ENCODE peak calls at places on chromosome 21, in eight cellular contexts. One of them, this sample, is unnamed.

GRCh38 chr21:17911628-17912027 is 92.5 kb upstream of the C21orf91 start:
- DNase-seq in cardiac muscle cell: no peak
- DNase-seq in heart left ventricle: no peak
- DNase-seq in CD8-positive, alpha-beta memory T cell: no peak
- DNase-seq in upper lobe of right lung: no peak
- DNase-seq in A549: no peak
- DNase-seq in CD4-positive, alpha-beta memory T cell: no peak
- DNase-seq in fibroblast of lung: peak; percentile 70
- DNase-seq in this sample: no peak

GRCh38 chr21:42799516-42799915 is 79.8 kb downstream of the WDR4 start:
- DNase-seq in fibroblast of lung: no peak
- DNase-seq in A549: no peak
- DNase-seq in upper lobe of right lung: no peak
- DNase-seq in cardiac muscle cell: no peak
- DNase-seq in heart left ventricle: no peak
- DNase-seq in CD8-positive, alpha-beta memory T cell: no peak
- DNase-seq in CD4-positive, alpha-beta memory T cell: no peak
- DNase-seq in this sample: no peak

GRCh38 chr21:26849428-26850115 is 4.4 kb upstream of the ADAMTS1 start:
- DNase-seq in heart left ventricle: no peak
- DNase-seq in CD4-positive, alpha-beta memory T cell: no peak
- DNase-seq in upper lobe of right lung: no peak
- DNase-seq in A549: no peak
- DNase-seq in CD8-positive, alpha-beta memory T cell: no peak
- DNase-seq in cardiac muscle cell: peak; percentile 82
- DNase-seq in fibroblast of lung: peak; percentile 85
- DNase-seq in this sample: no peak

GRCh38 chr21:24023936-24024335 is 1583.3 kb downstream of the MRPL39 start:
- DNase-seq in upper lobe of right lung: no peak
- DNase-seq in CD8-positive, alpha-beta memory T cell: no peak
- DNase-seq in fibroblast of lung: no peak
- DNase-seq in cardiac muscle cell: no peak
- DNase-seq in A549: no peak
- DNase-seq in CD4-positive, alpha-beta memory T cell: no peak
- DNase-seq in heart left ventricle: no peak
- DNase-seq in this sample: no peak

GRCh38 chr21:37263827-37264226 is 3.3 kb downstream of the VPS26C start:
- DNase-seq in A549: no peak
- DNase-seq in CD4-positive, alpha-beta memory T cell: no peak
- DNase-seq in heart left ventricle: no peak
- DNase-seq in cardiac muscle cell: no peak
- DNase-seq in upper lobe of right lung: no peak
- DNase-seq in CD8-positive, alpha-beta memory T cell: no peak
- DNase-seq in fibroblast of lung: no peak
- DNase-seq in this sample: no peak

GRCh38 chr21:29379517-29380054 is 80.9 kb downstream of the BACH1 start:
- DNase-seq in CD8-positive, alpha-beta memory T cell: no peak
- DNase-seq in heart left ventricle: no peak
- DNase-seq in fibroblast of lung: no peak
- DNase-seq in upper lobe of right lung: peak; percentile 69
- DNase-seq in A549: no peak
- DNase-seq in cardiac muscle cell: no peak
- DNase-seq in CD4-positive, alpha-beta memory T cell: no peak
- DNase-seq in this sample: no peak

GRCh38 chr21:25107708-25108107 is 499.6 kb downstream of the MRPL39 start:
- DNase-seq in fibroblast of lung: peak; percentile 94
- DNase-seq in CD4-positive, alpha-beta memory T cell: no peak
- DNase-seq in heart left ventricle: no peak
- DNase-seq in upper lobe of right lung: no peak
- DNase-seq in A549: no peak
- DNase-seq in CD8-positive, alpha-beta memory T cell: no peak
- DNase-seq in cardiac muscle cell: peak; percentile 40
- DNase-seq in this sample: no peak

GRCh38 chr21:24369278-24369677 is 1238.0 kb downstream of the MRPL39 start:
- DNase-seq in A549: no peak
- DNase-seq in cardiac muscle cell: no peak
- DNase-seq in upper lobe of right lung: no peak
- DNase-seq in CD8-positive, alpha-beta memory T cell: no peak
- DNase-seq in fibroblast of lung: no peak
- DNase-seq in CD4-positive, alpha-beta memory T cell: no peak
- DNase-seq in heart left ventricle: no peak
- DNase-seq in this sample: no peak

GRCh38 chr21:36713746-36714145 is 14.8 kb downstream of the SIM2 start:
- DNase-seq in CD4-positive, alpha-beta memory T cell: no peak
- DNase-seq in upper lobe of right lung: no peak
- DNase-seq in A549: no peak
- DNase-seq in heart left ventricle: no peak
- DNase-seq in CD8-positive, alpha-beta memory T cell: no peak
- DNase-seq in fibroblast of lung: no peak
- DNase-seq in cardiac muscle cell: no peak
- DNase-seq in this sample: no peak

GRCh38 chr21:41879190-41879998 is at the start of gene PRDM15:
- DNase-seq in heart left ventricle: peak; percentile 90
- DNase-seq in upper lobe of right lung: peak; percentile 92
- DNase-seq in CD8-positive, alpha-beta memory T cell: peak; percentile 80
- DNase-seq in fibroblast of lung: peak; percentile 87
- DNase-seq in A549: peak; percentile 53
- DNase-seq in cardiac muscle cell: peak; percentile 90
- DNase-seq in CD4-positive, alpha-beta memory T cell: peak; percentile 75
- DNase-seq in this sample: no peak

GRCh38 chr21:29436143-29436542 is 137.4 kb downstream of the BACH1 start:
- DNase-seq in cardiac muscle cell: peak; percentile 86
- DNase-seq in A549: no peak
- DNase-seq in heart left ventricle: peak; percentile 36
- DNase-seq in fibroblast of lung: peak; percentile 59
- DNase-seq in upper lobe of right lung: no peak
- DNase-seq in CD4-positive, alpha-beta memory T cell: peak; percentile 59
- DNase-seq in CD8-positive, alpha-beta memory T cell: peak; percentile 47
- DNase-seq in this sample: no peak

GRCh38 chr21:38921511-38922215 is 115.9 kb downstream of the ETS2 start:
- DNase-seq in A549: no peak
- DNase-seq in heart left ventricle: no peak
- DNase-seq in cardiac muscle cell: no peak
- DNase-seq in CD4-positive, alpha-beta memory T cell: no peak
- DNase-seq in CD8-positive, alpha-beta memory T cell: no peak
- DNase-seq in fibroblast of lung: no peak
- DNase-seq in upper lobe of right lung: no peak
- DNase-seq in this sample: no peak

GRCh38 chr21:28215214-28215954 is 777.3 kb downstream of the LTN1 start:
- DNase-seq in CD8-positive, alpha-beta memory T cell: no peak
- DNase-seq in upper lobe of right lung: no peak
- DNase-seq in A549: no peak
- DNase-seq in CD4-positive, alpha-beta memory T cell: no peak
- DNase-seq in cardiac muscle cell: peak; percentile 89
- DNase-seq in heart left ventricle: peak; percentile 44
- DNase-seq in fibroblast of lung: peak; percentile 63
- DNase-seq in this sample: no peak

GRCh38 chr21:26041441-26042180 is 129.0 kb downstream of the APP start:
- DNase-seq in cardiac muscle cell: no peak
- DNase-seq in upper lobe of right lung: no peak
- DNase-seq in A549: no peak
- DNase-seq in CD4-positive, alpha-beta memory T cell: no peak
- DNase-seq in CD8-positive, alpha-beta memory T cell: no peak
- DNase-seq in heart left ventricle: no peak
- DNase-seq in fibroblast of lung: peak; percentile 58
- DNase-seq in this sample: no peak

GRCh38 chr21:42233067-42233981 is 14.4 kb downstream of the ABCG1 start:
- DNase-seq in upper lobe of right lung: peak; percentile 85
- DNase-seq in cardiac muscle cell: peak; percentile 81
- DNase-seq in CD4-positive, alpha-beta memory T cell: peak; percentile 98
- DNase-seq in fibroblast of lung: peak; percentile 79
- DNase-seq in A549: no peak
- DNase-seq in heart left ventricle: peak; percentile 89
- DNase-seq in CD8-positive, alpha-beta memory T cell: peak; percentile 81
- DNase-seq in this sample: no peak

GRCh38 chr21:36425286-36425685 is 40.1 kb downstream of the CHAF1B start:
- DNase-seq in A549: no peak
- DNase-seq in heart left ventricle: peak; percentile 43
- DNase-seq in CD4-positive, alpha-beta memory T cell: no peak
- DNase-seq in CD8-positive, alpha-beta memory T cell: no peak
- DNase-seq in cardiac muscle cell: peak; percentile 25
- DNase-seq in upper lobe of right lung: no peak
- DNase-seq in fibroblast of lung: peak; percentile 43
- DNase-seq in this sample: no peak

GRCh38 chr21:37767984-37768383 is 148.3 kb downstream of the KCNJ6 start:
- DNase-seq in CD4-positive, alpha-beta memory T cell: no peak
- DNase-seq in cardiac muscle cell: no peak
- DNase-seq in fibroblast of lung: peak; percentile 28
- DNase-seq in A549: no peak
- DNase-seq in heart left ventricle: no peak
- DNase-seq in CD8-positive, alpha-beta memory T cell: no peak
- DNase-seq in upper lobe of right lung: no peak
- DNase-seq in this sample: no peak

GRCh38 chr21:36554411-36555157 is 74.7 kb upstream of the CLDN14 start:
- DNase-seq in CD4-positive, alpha-beta memory T cell: no peak
- DNase-seq in A549: no peak
- DNase-seq in CD8-positive, alpha-beta memory T cell: no peak
- DNase-seq in cardiac muscle cell: no peak
- DNase-seq in upper lobe of right lung: no peak
- DNase-seq in fibroblast of lung: no peak
- DNase-seq in heart left ventricle: no peak
- DNase-seq in this sample: no peak

DNA sequence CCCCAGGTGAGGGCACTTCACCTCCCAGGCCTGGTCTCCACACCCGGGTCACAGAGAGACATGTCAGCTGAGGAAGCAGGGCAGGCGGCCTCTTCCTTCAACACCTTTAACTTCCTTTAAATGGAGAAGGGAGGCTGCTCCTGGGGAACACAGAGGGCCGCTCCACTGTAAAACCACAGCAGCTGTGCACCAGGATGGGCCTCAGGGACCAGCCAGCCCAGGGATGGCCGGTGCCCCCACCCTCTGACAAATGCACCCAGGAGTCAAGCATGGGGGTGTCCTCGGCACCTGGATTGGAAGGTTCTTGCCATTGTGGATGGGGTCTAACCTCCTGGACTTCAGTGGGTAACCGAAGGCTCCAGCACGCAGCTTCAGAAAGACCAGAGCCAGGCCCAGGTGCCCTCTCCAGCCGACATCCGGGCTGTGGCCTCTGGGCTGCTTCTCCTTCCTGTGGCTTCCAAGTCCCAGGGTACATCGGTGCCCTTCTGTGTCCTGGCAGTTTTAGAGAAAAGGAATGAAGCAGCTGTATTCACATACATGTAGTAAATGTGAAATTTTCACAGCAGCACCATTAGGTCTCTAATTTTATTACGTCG is 121.7 kb upstream of the COL6A1 start:
- DNase-seq in fibroblast of lung: no peak
- DNase-seq in cardiac muscle cell: no peak
- DNase-seq in heart left ventricle: no peak
- DNase-seq in CD4-positive, alpha-beta memory T cell: no peak
- DNase-seq in A549: no peak
- DNase-seq in upper lobe of right lung: no peak
- DNase-seq in CD8-positive, alpha-beta memory T cell: no peak
- DNase-seq in this sample: no peak
- H3K4me1 ChIP-seq in fibroblast of lung: no peaks in the 10 kb centered on the region
- H3K4me1 ChIP-seq in cardiac muscle cell: no peaks in the 10 kb centered on the region
- H3K4me1 ChIP-seq in heart left ventricle: no peaks in the 10 kb centered on the region
- H3K4me1 ChIP-seq in CD4-positive, alpha-beta memory T cell: no peaks in the 10 kb centered on the region
- H3K4me1 ChIP-seq in A549: no peaks in the 10 kb centered on the region
- H3K4me1 ChIP-seq in upper lobe of right lung: no peaks in the 10 kb centered on the region
- H3K4me1 ChIP-seq in CD8-positive, alpha-beta memory T cell: no peaks in the 10 kb centered on the region
- H3K4me1 ChIP-seq in this sample: peaks cover 7% of the 10 kb centered on the region

GRCh38 chr21:44297525-44298290 is 2.1 kb upstream of the PFKL start:
- DNase-seq in upper lobe of right lung: peak; percentile 91
- DNase-seq in heart left ventricle: peak; percentile 88
- DNase-seq in CD4-positive, alpha-beta memory T cell: peak; percentile 84
- DNase-seq in CD8-positive, alpha-beta memory T cell: peak; percentile 65
- DNase-seq in fibroblast of lung: peak; percentile 82
- DNase-seq in A549: peak; percentile 85
- DNase-seq in cardiac muscle cell: peak; percentile 85
- DNase-seq in this sample: no peak
- H3K4me1 ChIP-seq in upper lobe of right lung: peaks cover 36% of the 10 kb centered on the region
- H3K4me1 ChIP-seq in heart left ventricle: peaks cover 43% of the 10 kb centered on the region
- H3K4me1 ChIP-seq in CD4-positive, alpha-beta memory T cell: peaks cover 71% of the 10 kb centered on the region
- H3K4me1 ChIP-seq in CD8-positive, alpha-beta memory T cell: peaks cover 57% of the 10 kb centered on the region
- H3K4me1 ChIP-seq in fibroblast of lung: peaks cover 5% of the 10 kb centered on the region
- H3K4me1 ChIP-seq in A549: peaks cover 28% of the 10 kb centered on the region
- H3K4me1 ChIP-seq in cardiac muscle cell: peaks cover 6% of the 10 kb centered on the region
- H3K4me1 ChIP-seq in this sample: peaks cover 3% of the 10 kb centered on the region

GRCh38 chr21:34078915-34079314 is 5.5 kb downstream of the MRPS6 start:
- DNase-seq in upper lobe of right lung: no peak
- DNase-seq in cardiac muscle cell: peak; percentile 17
- DNase-seq in CD8-positive, alpha-beta memory T cell: peak; percentile 39
- DNase-seq in fibroblast of lung: no peak
- DNase-seq in CD4-positive, alpha-beta memory T cell: peak; percentile 42
- DNase-seq in heart left ventricle: peak; percentile 38
- DNase-seq in A549: no peak
- DNase-seq in this sample: no peak

GRCh38 chr21:34083357-34083756 is 10.0 kb downstream of the MRPS6 start:
- DNase-seq in CD4-positive, alpha-beta memory T cell: no peak
- DNase-seq in fibroblast of lung: no peak
- DNase-seq in heart left ventricle: no peak
- DNase-seq in upper lobe of right lung: no peak
- DNase-seq in A549: no peak
- DNase-seq in CD8-positive, alpha-beta memory T cell: no peak
- DNase-seq in cardiac muscle cell: no peak
- DNase-seq in this sample: no peak

GRCh38 chr21:34077888-34078287 is 4.5 kb downstream of the MRPS6 start:
- DNase-seq in cardiac muscle cell: no peak
- DNase-seq in CD8-positive, alpha-beta memory T cell: no peak
- DNase-seq in A549: no peak
- DNase-seq in heart left ventricle: no peak
- DNase-seq in CD4-positive, alpha-beta memory T cell: no peak
- DNase-seq in upper lobe of right lung: no peak
- DNase-seq in fibroblast of lung: no peak
- DNase-seq in this sample: no peak

GRCh38 chr21:34082769-34083168 is 9.4 kb downstream of the MRPS6 start:
- DNase-seq in CD4-positive, alpha-beta memory T cell: no peak
- DNase-seq in upper lobe of right lung: no peak
- DNase-seq in CD8-positive, alpha-beta memory T cell: no peak
- DNase-seq in A549: no peak
- DNase-seq in heart left ventricle: no peak
- DNase-seq in fibroblast of lung: no peak
- DNase-seq in cardiac muscle cell: no peak
- DNase-seq in this sample: no peak

GRCh38 chr21:34080693-34081092 is 7.3 kb downstream of the MRPS6 start:
- DNase-seq in CD8-positive, alpha-beta memory T cell: no peak
- DNase-seq in heart left ventricle: no peak
- DNase-seq in upper lobe of right lung: no peak
- DNase-seq in A549: no peak
- DNase-seq in fibroblast of lung: no peak
- DNase-seq in cardiac muscle cell: no peak
- DNase-seq in CD4-positive, alpha-beta memory T cell: no peak
- DNase-seq in this sample: no peak
- H3K4me1 ChIP-seq in CD8-positive, alpha-beta memory T cell: peaks cover 86% of the 10 kb centered on the region
- H3K4me1 ChIP-seq in heart left ventricle: peaks cover 37% of the 10 kb centered on the region
- H3K4me1 ChIP-seq in upper lobe of right lung: peaks cover 31% of the 10 kb centered on the region
- H3K4me1 ChIP-seq in A549: peaks cover 7% of the 10 kb centered on the region
- H3K4me1 ChIP-seq in fibroblast of lung: no peaks in the 10 kb centered on the region
- H3K4me1 ChIP-seq in cardiac muscle cell: peaks cover 55% of the 10 kb centered on the region
- H3K4me1 ChIP-seq in CD4-positive, alpha-beta memory T cell: peaks cover 90% of the 10 kb centered on the region
- H3K4me1 ChIP-seq in this sample: peaks cover 2% of the 10 kb centered on the region

GRCh38 chr21:45105906-45106485 is 31.6 kb downstream of the ADARB1 start:
- DNase-seq in A549: no peak
- DNase-seq in cardiac muscle cell: no peak
- DNase-seq in CD4-positive, alpha-beta memory T cell: no peak
- DNase-seq in upper lobe of right lung: no peak
- DNase-seq in fibroblast of lung: no peak
- DNase-seq in heart left ventricle: no peak
- DNase-seq in CD8-positive, alpha-beta memory T cell: no peak
- DNase-seq in this sample: no peak
- H3K4me1 ChIP-seq in A549: peaks cover 19% of the 10 kb centered on the region
- H3K4me1 ChIP-seq in cardiac muscle cell: peaks cover 26% of the 10 kb centered on the region
- H3K4me1 ChIP-seq in CD4-positive, alpha-beta memory T cell: peaks cover 69% of the 10 kb centered on the region
- H3K4me1 ChIP-seq in upper lobe of right lung: peaks cover 56% of the 10 kb centered on the region
- H3K4me1 ChIP-seq in fibroblast of lung: no peaks in the 10 kb centered on the region
- H3K4me1 ChIP-seq in heart left ventricle: peaks cover 81% of the 10 kb centered on the region
- H3K4me1 ChIP-seq in CD8-positive, alpha-beta memory T cell: peaks cover 48% of the 10 kb centered on the region
- H3K4me1 ChIP-seq in this sample: peaks cover 25% of the 10 kb centered on the region

GRCh38 chr21:16678479-16678878 is 834.4 kb upstream of the CXADR start:
- DNase-seq in CD4-positive, alpha-beta memory T cell: no peak
- DNase-seq in heart left ventricle: no peak
- DNase-seq in fibroblast of lung: no peak
- DNase-seq in A549: no peak
- DNase-seq in upper lobe of right lung: no peak
- DNase-seq in cardiac muscle cell: peak; percentile 24
- DNase-seq in CD8-positive, alpha-beta memory T cell: no peak
- DNase-seq in this sample: no peak
- H3K4me1 ChIP-seq in CD4-positive, alpha-beta memory T cell: no peaks in the 10 kb centered on the region
- H3K4me1 ChIP-seq in heart left ventricle: peaks cover 5% of the 10 kb centered on the region
- H3K4me1 ChIP-seq in fibroblast of lung: no peaks in the 10 kb centered on the region
- H3K4me1 ChIP-seq in A549: no peaks in the 10 kb centered on the region
- H3K4me1 ChIP-seq in upper lobe of right lung: no peaks in the 10 kb centered on the region
- H3K4me1 ChIP-seq in cardiac muscle cell: no peaks in the 10 kb centered on the region
- H3K4me1 ChIP-seq in CD8-positive, alpha-beta memory T cell: no peaks in the 10 kb centered on the region
- H3K4me1 ChIP-seq in this sample: no peaks in the 10 kb centered on the region

This sample was measured in RWPE2.